ENCODE peak calls at places on chromosomes 7 and 10, in nine cellular contexts. One of them, this sample, is unnamed.
A peak's percentile ranks its signal among the peaks of the same experiment; 100 is the strongest.

GRCh38 chr7:74183653-74184450 is 9.7 kb downstream of the EIF4H start:
- DNase-seq in PC-3: peak; percentile 62
- DNase-seq in SK-N-SH: peak; percentile 49
- DNase-seq in HCT116: no peak
- DNase-seq in IMR-90: no peak
- DNase-seq in MM.1S: no peak
- DNase-seq in fibroblast of lung: no peak
- DNase-seq in OCI-LY7: peak; percentile 48
- DNase-seq in GM23248: peak; percentile 33
- DNase-seq in this sample: peak; percentile 43

GRCh38 chr7:36871863-36872262 is 147.6 kb upstream of the AOAH start:
- DNase-seq in MM.1S: no peak
- DNase-seq in SK-N-SH: peak; percentile 36
- DNase-seq in HCT116: peak; percentile 21
- DNase-seq in GM23248: peak; percentile 1
- DNase-seq in fibroblast of lung: no peak
- DNase-seq in PC-3: no peak
- DNase-seq in OCI-LY7: peak; percentile 28
- DNase-seq in IMR-90: peak; percentile 2
- DNase-seq in this sample: no peak

GRCh38 chr10:131818510-131819234 is 82.1 kb upstream of the PPP2R2D start:
- DNase-seq in fibroblast of lung: no peak
- DNase-seq in HCT116: no peak
- DNase-seq in SK-N-SH: peak; percentile 20
- DNase-seq in PC-3: no peak
- DNase-seq in GM23248: no peak
- DNase-seq in IMR-90: no peak
- DNase-seq in MM.1S: no peak
- DNase-seq in OCI-LY7: no peak
- DNase-seq in this sample: no peak

GRCh38 chr7:11082552-11083213 is 109.0 kb downstream of the PHF14 start:
- DNase-seq in MM.1S: no peak
- DNase-seq in IMR-90: peak; percentile 2
- DNase-seq in fibroblast of lung: peak; percentile 6
- DNase-seq in OCI-LY7: no peak
- DNase-seq in GM23248: no peak
- DNase-seq in PC-3: no peak
- DNase-seq in SK-N-SH: no peak
- DNase-seq in HCT116: no peak
- DNase-seq in this sample: peak; percentile 27

GRCh38 chr7:157793973-157794763 is 457.4 kb downstream of the DNAJB6 start:
- DNase-seq in SK-N-SH: no peak
- DNase-seq in MM.1S: no peak
- DNase-seq in HCT116: no peak
- DNase-seq in PC-3: no peak
- DNase-seq in OCI-LY7: no peak
- DNase-seq in fibroblast of lung: no peak
- DNase-seq in GM23248: no peak
- DNase-seq in IMR-90: no peak
- DNase-seq in this sample: peak; percentile 65

GRCh38 chr10:80541144-80541750 is 3.5 kb downstream of the SH2D4B start:
- DNase-seq in IMR-90: no peak
- DNase-seq in fibroblast of lung: no peak
- DNase-seq in GM23248: no peak
- DNase-seq in MM.1S: no peak
- DNase-seq in OCI-LY7: no peak
- DNase-seq in HCT116: no peak
- DNase-seq in SK-N-SH: no peak
- DNase-seq in PC-3: no peak
- DNase-seq in this sample: no peak

GRCh38 chr7:117036034-117036669 is 82.9 kb downstream of the ST7 start:
- DNase-seq in PC-3: no peak
- DNase-seq in SK-N-SH: no peak
- DNase-seq in HCT116: no peak
- DNase-seq in fibroblast of lung: no peak
- DNase-seq in IMR-90: no peak
- DNase-seq in GM23248: no peak
- DNase-seq in OCI-LY7: no peak
- DNase-seq in MM.1S: no peak
- DNase-seq in this sample: no peak

GRCh38 chr10:130169136-130169888 is 33.1 kb downstream of the GLRX3 start:
- DNase-seq in GM23248: peak; percentile 32
- DNase-seq in MM.1S: no peak
- DNase-seq in HCT116: no peak
- DNase-seq in OCI-LY7: no peak
- DNase-seq in fibroblast of lung: peak; percentile 23
- DNase-seq in SK-N-SH: no peak
- DNase-seq in PC-3: no peak
- DNase-seq in IMR-90: peak; percentile 11
- DNase-seq in this sample: no peak

GRCh38 chr7:779480-779879 is 52.4 kb upstream of the PRKAR1B start:
- DNase-seq in HCT116: no peak
- DNase-seq in fibroblast of lung: no peak
- DNase-seq in IMR-90: no peak
- DNase-seq in PC-3: no peak
- DNase-seq in MM.1S: no peak
- DNase-seq in SK-N-SH: no peak
- DNase-seq in OCI-LY7: no peak
- DNase-seq in GM23248: no peak
- DNase-seq in this sample: no peak

GRCh38 chr7:777679-778078 is 50.6 kb upstream of the PRKAR1B start:
- DNase-seq in PC-3: no peak
- DNase-seq in GM23248: no peak
- DNase-seq in SK-N-SH: no peak
- DNase-seq in fibroblast of lung: no peak
- DNase-seq in OCI-LY7: no peak
- DNase-seq in MM.1S: no peak
- DNase-seq in IMR-90: no peak
- DNase-seq in HCT116: no peak
- DNase-seq in this sample: no peak

GRCh38 chr7:776992-777520 is 50.0 kb upstream of the PRKAR1B start:
- DNase-seq in SK-N-SH: no peak
- DNase-seq in OCI-LY7: no peak
- DNase-seq in GM23248: no peak
- DNase-seq in HCT116: no peak
- DNase-seq in MM.1S: no peak
- DNase-seq in IMR-90: peak; percentile 63
- DNase-seq in fibroblast of lung: no peak
- DNase-seq in PC-3: no peak
- DNase-seq in this sample: no peak

GRCh38 chr7:778968-779451 is 51.9 kb upstream of the PRKAR1B start:
- DNase-seq in IMR-90: no peak
- DNase-seq in SK-N-SH: peak; percentile 98
- DNase-seq in PC-3: no peak
- DNase-seq in fibroblast of lung: peak; percentile 25
- DNase-seq in OCI-LY7: no peak
- DNase-seq in GM23248: no peak
- DNase-seq in MM.1S: no peak
- DNase-seq in HCT116: no peak
- DNase-seq in this sample: no peak

DNA sequence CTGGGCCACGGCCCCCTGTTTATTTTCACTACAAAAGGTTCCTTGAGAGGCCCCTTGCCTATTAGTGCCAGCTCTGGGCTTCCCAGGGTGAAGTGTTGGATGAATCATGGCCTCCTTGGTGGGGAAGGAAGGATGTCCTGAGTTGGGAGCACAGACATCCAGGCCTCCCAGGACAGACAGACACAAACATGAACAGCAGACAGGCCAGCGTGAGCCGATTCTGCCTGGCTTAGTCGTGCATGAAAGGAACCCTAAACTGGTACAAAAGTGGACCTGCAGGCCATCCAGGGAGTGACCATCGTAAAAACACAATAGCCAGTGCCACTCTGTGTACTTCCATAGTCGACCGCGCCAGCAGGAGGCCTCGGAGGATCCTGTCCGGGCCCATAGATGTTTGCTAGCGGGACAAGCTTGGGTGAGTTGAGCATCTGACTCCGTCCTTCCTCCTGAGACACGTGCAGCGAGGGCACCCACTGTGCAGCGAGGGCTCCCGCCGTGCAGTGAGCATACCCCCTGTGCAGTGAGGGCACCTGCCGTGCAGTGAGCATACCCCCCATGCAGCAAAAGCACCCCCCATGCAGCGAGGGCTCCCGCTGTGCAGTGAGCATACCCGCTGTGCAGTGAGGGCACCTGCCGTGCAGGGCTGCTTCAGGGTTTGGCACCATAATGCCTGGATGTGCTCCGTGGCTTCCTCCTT is 51.3 kb upstream of the PRKAR1B start:
- DNase-seq in PC-3: no peak
- DNase-seq in SK-N-SH: peak; percentile 69
- DNase-seq in OCI-LY7: no peak
- DNase-seq in fibroblast of lung: no peak
- DNase-seq in MM.1S: no peak
- DNase-seq in GM23248: no peak
- DNase-seq in IMR-90: peak; percentile 4
- DNase-seq in HCT116: no peak
- DNase-seq in this sample: no peak
- H3K27ac ChIP-seq in PC-3: no peak overlapping the region
- H3K27ac ChIP-seq in SK-N-SH: peak overlapping the region; percentile 87
- H3K27ac ChIP-seq in OCI-LY7: no peak overlapping the region
- H3K27ac ChIP-seq in fibroblast of lung: no peak overlapping the region
- H3K27ac ChIP-seq in MM.1S: no peak overlapping the region
- H3K27ac ChIP-seq in GM23248: no peak overlapping the region
- H3K27ac ChIP-seq in IMR-90: no peak overlapping the region
- H3K27ac ChIP-seq in HCT116: no peak overlapping the region
- H3K27ac ChIP-seq in this sample: no peak overlapping the region

DNA sequence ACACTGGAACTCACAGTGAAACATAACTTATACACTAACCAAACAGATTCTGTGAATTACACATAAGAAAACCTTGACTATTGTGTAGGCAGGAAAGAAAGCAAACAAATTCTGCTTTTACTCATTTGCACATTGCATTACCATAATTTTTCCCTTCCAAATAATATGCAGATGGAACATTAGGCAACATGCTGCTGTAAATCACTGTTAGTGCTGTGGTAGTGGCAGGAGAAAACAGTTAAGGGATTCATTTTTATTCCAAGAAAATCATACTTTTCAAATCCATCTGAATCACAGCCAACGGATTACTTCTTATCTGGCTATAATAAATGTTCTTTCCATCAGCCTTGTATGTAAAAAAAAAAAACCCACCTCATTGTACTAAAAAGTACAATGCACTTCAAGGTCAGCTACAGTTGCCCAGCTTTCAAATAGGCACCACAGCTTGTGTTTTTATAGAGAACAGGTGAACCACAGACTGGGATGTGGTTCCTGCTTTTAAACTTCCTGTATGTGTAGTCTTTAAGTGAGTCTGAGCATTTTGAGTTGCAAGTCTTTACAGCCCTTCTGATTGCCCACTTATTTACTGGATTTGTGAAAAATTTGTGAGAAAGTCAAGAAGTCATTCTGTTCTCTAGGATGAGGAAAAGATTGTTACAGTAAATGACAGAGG is 590.0 kb upstream of the SEMA3D start:
- DNase-seq in IMR-90: no peak
- DNase-seq in GM23248: peak; percentile 19
- DNase-seq in fibroblast of lung: no peak
- DNase-seq in PC-3: no peak
- DNase-seq in OCI-LY7: no peak
- DNase-seq in SK-N-SH: no peak
- DNase-seq in MM.1S: peak; percentile 41
- DNase-seq in HCT116: no peak
- DNase-seq in this sample: no peak
- H2AFZ ChIP-seq in IMR-90: no peak overlapping the region
- H2AFZ ChIP-seq in GM23248: peak overlapping the region; percentile 45
- H2AFZ ChIP-seq in fibroblast of lung: no peak overlapping the region
- H2AFZ ChIP-seq in PC-3: no peak overlapping the region
- H2AFZ ChIP-seq in OCI-LY7: no peak overlapping the region
- H2AFZ ChIP-seq in SK-N-SH: no peak overlapping the region
- H2AFZ ChIP-seq in MM.1S: no peak overlapping the region
- H2AFZ ChIP-seq in HCT116: no peak overlapping the region
- H2AFZ ChIP-seq in this sample: no peak overlapping the region

GRCh38 chr10:35037104-35037503 is 53.0 kb downstream of the CUL2 start:
- DNase-seq in SK-N-SH: no peak
- DNase-seq in GM23248: no peak
- DNase-seq in IMR-90: no peak
- DNase-seq in fibroblast of lung: no peak
- DNase-seq in HCT116: no peak
- DNase-seq in PC-3: no peak
- DNase-seq in OCI-LY7: no peak
- DNase-seq in MM.1S: no peak
- DNase-seq in this sample: no peak

GRCh38 chr10:35042783-35043182 is 47.4 kb downstream of the CUL2 start:
- DNase-seq in GM23248: peak; percentile 11
- DNase-seq in PC-3: peak; percentile 78
- DNase-seq in IMR-90: no peak
- DNase-seq in HCT116: no peak
- DNase-seq in MM.1S: no peak
- DNase-seq in fibroblast of lung: no peak
- DNase-seq in OCI-LY7: no peak
- DNase-seq in SK-N-SH: no peak
- DNase-seq in this sample: no peak

GRCh38 chr10:35043796-35044344 is 46.3 kb downstream of the CUL2 start:
- DNase-seq in OCI-LY7: no peak
- DNase-seq in PC-3: no peak
- DNase-seq in IMR-90: peak; percentile 70
- DNase-seq in fibroblast of lung: peak; percentile 26
- DNase-seq in HCT116: no peak
- DNase-seq in SK-N-SH: no peak
- DNase-seq in MM.1S: no peak
- DNase-seq in GM23248: peak; percentile 35
- DNase-seq in this sample: no peak

GRCh38 chr10:35040761-35041501 is 49.2 kb downstream of the CUL2 start:
- DNase-seq in MM.1S: no peak
- DNase-seq in PC-3: peak; percentile 72
- DNase-seq in SK-N-SH: no peak
- DNase-seq in GM23248: peak; percentile 75
- DNase-seq in OCI-LY7: no peak
- DNase-seq in HCT116: peak; percentile 75
- DNase-seq in IMR-90: peak; percentile 63
- DNase-seq in fibroblast of lung: peak; percentile 53
- DNase-seq in this sample: peak; percentile 75

DNA sequence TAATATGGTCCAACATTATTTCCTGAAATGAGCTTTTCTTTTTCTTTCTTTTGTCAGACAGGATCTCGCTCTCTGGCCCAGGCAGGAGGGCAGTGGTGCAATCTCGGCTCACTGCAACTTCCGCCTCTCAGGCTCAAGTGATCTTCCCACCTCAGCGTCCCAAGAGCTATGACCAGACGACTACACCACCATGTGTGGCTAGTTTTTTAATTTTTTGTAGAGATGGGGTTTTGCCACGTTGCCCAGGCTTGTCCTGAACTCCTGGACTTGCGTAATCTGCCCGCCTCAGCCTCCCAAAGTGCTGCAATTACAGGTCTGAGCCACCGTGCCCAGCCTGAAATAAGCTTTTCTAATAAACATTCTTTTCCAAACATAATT is 48.6 kb downstream of the CUL2 start:
- DNase-seq in GM23248: peak; percentile 40
- DNase-seq in IMR-90: no peak
- DNase-seq in fibroblast of lung: no peak
- DNase-seq in SK-N-SH: no peak
- DNase-seq in MM.1S: no peak
- DNase-seq in OCI-LY7: no peak
- DNase-seq in PC-3: no peak
- DNase-seq in HCT116: peak; percentile 41
- DNase-seq in this sample: no peak
- H3K27ac ChIP-seq in GM23248: peak overlapping the region; percentile 78
- H3K27ac ChIP-seq in IMR-90: peak overlapping the region; percentile 29
- H3K27ac ChIP-seq in fibroblast of lung: no peak overlapping the region
- H3K27ac ChIP-seq in SK-N-SH: no peak overlapping the region
- H3K27ac ChIP-seq in MM.1S: no peak overlapping the region
- H3K27ac ChIP-seq in OCI-LY7: no peak overlapping the region
- H3K27ac ChIP-seq in PC-3: peak overlapping the region; percentile 49
- H3K27ac ChIP-seq in HCT116: peak overlapping the region; percentile 81
- H3K27ac ChIP-seq in this sample: peak overlapping the region; percentile 51

GRCh38 chr7:66679633-66679980 is 50.9 kb downstream of the KCTD7 start:
- DNase-seq in IMR-90: no peak
- DNase-seq in fibroblast of lung: no peak
- DNase-seq in GM23248: no peak
- DNase-seq in HCT116: no peak
- DNase-seq in SK-N-SH: no peak
- DNase-seq in PC-3: no peak
- DNase-seq in OCI-LY7: no peak
- DNase-seq in MM.1S: no peak
- DNase-seq in this sample: no peak

GRCh38 chr7:66681491-66682349 is 53.0 kb downstream of the KCTD7 start:
- DNase-seq in GM23248: peak; percentile 99
- DNase-seq in MM.1S: peak; percentile 97
- DNase-seq in IMR-90: peak; percentile 94
- DNase-seq in OCI-LY7: peak; percentile 95
- DNase-seq in HCT116: peak; percentile 85
- DNase-seq in fibroblast of lung: peak; percentile 94
- DNase-seq in PC-3: peak; percentile 96
- DNase-seq in SK-N-SH: peak; percentile 100
- DNase-seq in this sample: peak; percentile 93

GRCh38 chr7:66687186-66687585 is 53.3 kb upstream of the RABGEF1 start:
- DNase-seq in PC-3: no peak
- DNase-seq in fibroblast of lung: no peak
- DNase-seq in SK-N-SH: no peak
- DNase-seq in IMR-90: no peak
- DNase-seq in GM23248: no peak
- DNase-seq in HCT116: no peak
- DNase-seq in MM.1S: no peak
- DNase-seq in OCI-LY7: no peak
- DNase-seq in this sample: no peak

GRCh38 chr7:66683770-66684123 is 55.1 kb downstream of the KCTD7 start:
- DNase-seq in OCI-LY7: no peak
- DNase-seq in HCT116: no peak
- DNase-seq in IMR-90: no peak
- DNase-seq in GM23248: peak; percentile 59
- DNase-seq in MM.1S: no peak
- DNase-seq in SK-N-SH: no peak
- DNase-seq in PC-3: no peak
- DNase-seq in fibroblast of lung: no peak
- DNase-seq in this sample: no peak

DNA sequence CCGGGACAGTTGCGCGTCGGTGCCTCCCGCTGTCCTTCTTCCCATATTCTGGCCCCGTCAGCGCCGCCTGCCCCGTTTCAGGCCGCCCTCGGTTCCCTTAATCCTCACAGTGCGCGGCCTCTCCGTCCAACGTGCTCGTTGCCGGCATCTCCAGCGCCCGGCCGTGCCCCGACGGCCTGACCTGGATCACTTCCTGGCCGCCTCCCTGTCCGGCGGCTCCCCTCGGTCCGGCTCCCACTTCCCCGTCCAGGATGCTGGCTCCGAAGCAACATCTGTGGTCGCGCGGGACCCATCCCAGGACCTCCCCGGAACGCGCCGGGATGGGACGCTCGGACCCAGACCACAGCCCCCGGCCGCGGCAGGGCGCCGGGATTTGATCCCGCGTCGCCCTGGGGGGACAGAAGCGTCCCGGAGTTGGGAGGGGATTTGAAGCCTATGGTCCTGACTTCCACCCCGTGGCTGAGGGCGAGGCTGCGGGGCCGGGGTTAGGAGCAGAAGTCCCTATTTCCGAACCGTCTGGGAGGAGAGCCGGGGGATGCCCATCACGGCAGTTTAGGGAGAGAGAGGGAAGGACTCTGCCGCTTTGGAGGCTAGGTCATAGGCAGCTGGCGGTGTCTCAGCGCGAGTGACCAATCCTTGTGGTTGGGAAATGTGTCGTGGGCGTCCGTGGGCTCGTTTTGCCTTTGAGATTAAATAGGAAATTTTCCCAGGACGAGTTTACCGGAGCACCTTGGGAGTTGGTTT is 53.8 kb downstream of the KCTD7 start:
- DNase-seq in HCT116: no peak
- DNase-seq in GM23248: peak; percentile 86
- DNase-seq in fibroblast of lung: no peak
- DNase-seq in SK-N-SH: peak; percentile 80
- DNase-seq in OCI-LY7: peak; percentile 36
- DNase-seq in MM.1S: no peak
- DNase-seq in PC-3: peak; percentile 16
- DNase-seq in IMR-90: peak; percentile 64
- DNase-seq in this sample: peak; percentile 73
- H2AFZ ChIP-seq in HCT116: no peak overlapping the region
- H2AFZ ChIP-seq in GM23248: peak overlapping the region; percentile 22
- H2AFZ ChIP-seq in fibroblast of lung: peak overlapping the region; percentile 47
- H2AFZ ChIP-seq in SK-N-SH: peak overlapping the region; percentile 85
- H2AFZ ChIP-seq in OCI-LY7: peak overlapping the region; percentile 73
- H2AFZ ChIP-seq in MM.1S: peak overlapping the region; percentile 83
- H2AFZ ChIP-seq in PC-3: peak overlapping the region; percentile 77
- H2AFZ ChIP-seq in IMR-90: peak overlapping the region; percentile 86
- H2AFZ ChIP-seq in this sample: peak overlapping the region; percentile 83